ENCODE peak calls at places on chromosomes 1 and 21, in four cellular contexts. S is GM12891, Z is NCI-H1436 treated with DMSO at 0.1 percent for 48 hours, I is non-pigmented ciliary epithelial cell. H is an unnamed sample.

GRCh38 chr1:65395887-65396612 is 24.4 kb upstream of the LEPR start:
- DNase-seq in S (no peak), Z (no peak), I (peak; percentile 60), H (no peak)

GRCh38 chr1:30852026-30852425 is 56.5 kb downstream of the SDC3 start:
- DNase-seq in I (no peak), S (no peak), Z (no peak), H (no peak)

GRCh38 chr1:38046333-38046883 is at the start of gene POU3F1:
- DNase-seq in Z (no peak), I (no peak), S (no peak), H (no peak)

GRCh38 chr1:29264773-29265389 is 28.6 kb downstream of the PTPRU start:
- DNase-seq in S (no peak), I (no peak), Z (no peak), H (no peak)

GRCh38 chr21:15761508-15762100 is 31.8 kb downstream of the USP25 start:
- DNase-seq in I (no peak), Z (no peak), S (no peak), H (no peak)

GRCh38 chr1:153343811-153344717 is 4.6 kb downstream of the PGLYRP4 start:
- DNase-seq in S (no peak), Z (no peak), I (no peak), H (no peak)

GRCh38 chr21:46377789-46378188 is 53.8 kb downstream of the PCNT start:
- DNase-seq in S (no peak), I (no peak), Z (no peak), H (no peak)

GRCh38 chr1:214289574-214290272 is 8.8 kb downstream of the SMYD2 start:
- DNase-seq in I (no peak), Z (no peak), S (no peak), H (no peak)

GRCh38 chr1:215476541-215476940 is 90.6 kb upstream of the KCTD3 start:
- DNase-seq in S (no peak), Z (no peak), I (no peak), H (no peak)

GRCh38 chr1:119652587-119652986 is 4.5 kb upstream of the ZNF697 start:
- DNase-seq in S (no peak), Z (no peak), I (no peak), H (no peak)

GRCh38 chr1:228830954-228831481 is 95.7 kb downstream of the RHOU start:
- DNase-seq in Z (no peak), I (peak; percentile 36), S (no peak), H (no peak)

GRCh38 chr1:93753766-93754763 is 72.4 kb upstream of the BCAR3 start:
- DNase-seq in I (peak; percentile 88), Z (no peak), S (no peak), H (no peak)

GRCh38 chr1:227885648-227886502 is 61.9 kb downstream of the WNT9A start:
- DNase-seq in S (no peak), Z (no peak), I (no peak), H (no peak)

GRCh38 chr1:21219674-21220073 is 43.0 kb upstream of the EIF4G3 start:
- DNase-seq in S (no peak), I (no peak), Z (no peak), H (no peak)

GRCh38 chr1:22641906-22642636 is 1.4 kb upstream of the C1QC start:
- DNase-seq in S (peak; percentile 89), I (no peak), Z (no peak), H (no peak)

GRCh38 chr1:45499415-45499769 is 481 bp downstream of the CCDC163 start:
- DNase-seq in S (no peak), Z (no peak), I (no peak), H (no peak)

GRCh38 chr1:118340928-118341905 is 156.2 kb upstream of the SPAG17 start:
- DNase-seq in Z (no peak), I (no peak), S (no peak), H (no peak)

GRCh38 chr1:40919475-40920011 is 57.4 kb upstream of the CITED4 start:
- DNase-seq in Z (peak; percentile 13), I (no peak), S (no peak), H (no peak)

GRCh38 chr1:22830131-22830566 is 119.5 kb downstream of the EPHB2 start:
- DNase-seq in I (no peak), S (no peak), Z (no peak), H (no peak)

GRCh38 chr1:94463056-94463764 is 45.0 kb downstream of the ABCD3 start:
- DNase-seq in Z (no peak), I (no peak), S (no peak), H (no peak)

GRCh38 chr1:201016211-201016651 is 7.3 kb downstream of the KIF21B start:
- DNase-seq in I (no peak), S (no peak), Z (peak; percentile 41), H (no peak)

H was measured in SIG-M5.